ENCODE peak calls at places on chromosomes 13 and 19, in six cellular contexts. One of them, this sample, is unnamed.

GRCh38 chr13:45786293-45786920 is 65.1 kb downstream of the SIAH3 start:
- DNase-seq in naive thymus-derived CD4-positive, alpha-beta T cell: no peak
- DNase-seq in PC-3: no peak
- DNase-seq in mesendoderm: no peak
- DNase-seq in hepatocyte: no peak
- DNase-seq in esophagus squamous epithelium: no peak
- DNase-seq in this sample: no peak

GRCh38 chr19:2578391-2578826 is 102.5 kb downstream of the GADD45B start:
- DNase-seq in naive thymus-derived CD4-positive, alpha-beta T cell: no peak
- DNase-seq in PC-3: peak; percentile 52
- DNase-seq in mesendoderm: peak; percentile 81
- DNase-seq in hepatocyte: peak; percentile 52
- DNase-seq in esophagus squamous epithelium: no peak
- DNase-seq in this sample: peak; percentile 71

GRCh38 chr13:90618133-90618532 is 729.4 kb upstream of the MIR17HG start:
- DNase-seq in naive thymus-derived CD4-positive, alpha-beta T cell: no peak
- DNase-seq in PC-3: no peak
- DNase-seq in mesendoderm: peak; percentile 40
- DNase-seq in hepatocyte: no peak
- DNase-seq in esophagus squamous epithelium: no peak
- DNase-seq in this sample: no peak

GRCh38 chr19:2186071-2186846 is 22.5 kb downstream of the DOT1L start:
- DNase-seq in naive thymus-derived CD4-positive, alpha-beta T cell: no peak
- DNase-seq in PC-3: no peak
- DNase-seq in mesendoderm: peak; percentile 54
- DNase-seq in hepatocyte: peak; percentile 85
- DNase-seq in esophagus squamous epithelium: no peak
- DNase-seq in this sample: peak; percentile 94

GRCh38 chr19:7507884-7508283 is 8.0 kb upstream of the ZNF358 start:
- DNase-seq in naive thymus-derived CD4-positive, alpha-beta T cell: peak; percentile 31
- DNase-seq in PC-3: peak; percentile 97
- DNase-seq in mesendoderm: peak; percentile 85
- DNase-seq in hepatocyte: peak; percentile 80
- DNase-seq in esophagus squamous epithelium: no peak
- DNase-seq in this sample: peak; percentile 94

GRCh38 chr13:29402168-29402621 is 193.3 kb downstream of the SLC7A1 start:
- DNase-seq in naive thymus-derived CD4-positive, alpha-beta T cell: no peak
- DNase-seq in PC-3: peak; percentile 8
- DNase-seq in mesendoderm: no peak
- DNase-seq in hepatocyte: peak; percentile 65
- DNase-seq in esophagus squamous epithelium: no peak
- DNase-seq in this sample: no peak

GRCh38 chr13:98475521-98475920 is 101.4 kb downstream of the STK24 start:
- DNase-seq in naive thymus-derived CD4-positive, alpha-beta T cell: no peak
- DNase-seq in PC-3: no peak
- DNase-seq in mesendoderm: peak; percentile 82
- DNase-seq in hepatocyte: no peak
- DNase-seq in esophagus squamous epithelium: no peak
- DNase-seq in this sample: no peak

GRCh38 chr13:48123827-48124226 is 28.9 kb upstream of the MED4 start:
- DNase-seq in naive thymus-derived CD4-positive, alpha-beta T cell: no peak
- DNase-seq in PC-3: no peak
- DNase-seq in mesendoderm: no peak
- DNase-seq in hepatocyte: no peak
- DNase-seq in esophagus squamous epithelium: no peak
- DNase-seq in this sample: no peak

GRCh38 chr13:99766641-99767045 is 204.9 kb downstream of the ZIC5 start:
- DNase-seq in naive thymus-derived CD4-positive, alpha-beta T cell: no peak
- DNase-seq in PC-3: no peak
- DNase-seq in mesendoderm: peak; percentile 76
- DNase-seq in hepatocyte: no peak
- DNase-seq in esophagus squamous epithelium: no peak
- DNase-seq in this sample: no peak

GRCh38 chr13:91154954-91155353 is 192.5 kb upstream of the MIR17HG start:
- DNase-seq in naive thymus-derived CD4-positive, alpha-beta T cell: no peak
- DNase-seq in PC-3: no peak
- DNase-seq in mesendoderm: peak; percentile 50
- DNase-seq in hepatocyte: no peak
- DNase-seq in esophagus squamous epithelium: no peak
- DNase-seq in this sample: no peak

GRCh38 chr13:21638319-21639282 is 32.3 kb upstream of the FGF9 start:
- DNase-seq in naive thymus-derived CD4-positive, alpha-beta T cell: no peak
- DNase-seq in PC-3: peak; percentile 64
- DNase-seq in mesendoderm: peak; percentile 7
- DNase-seq in hepatocyte: peak; percentile 56
- DNase-seq in esophagus squamous epithelium: no peak
- DNase-seq in this sample: no peak

GRCh38 chr13:85031771-85032170 is 767.4 kb downstream of the SLITRK6 start:
- DNase-seq in naive thymus-derived CD4-positive, alpha-beta T cell: no peak
- DNase-seq in PC-3: no peak
- DNase-seq in mesendoderm: no peak
- DNase-seq in hepatocyte: no peak
- DNase-seq in esophagus squamous epithelium: no peak
- DNase-seq in this sample: no peak

GRCh38 chr19:14556662-14557188 is 15.1 kb downstream of the NDUFB7 start:
- DNase-seq in naive thymus-derived CD4-positive, alpha-beta T cell: peak; percentile 75
- DNase-seq in PC-3: peak; percentile 89
- DNase-seq in mesendoderm: peak; percentile 88
- DNase-seq in hepatocyte: peak; percentile 90
- DNase-seq in esophagus squamous epithelium: no peak
- DNase-seq in this sample: peak; percentile 93

GRCh38 chr13:21150013-21150412 is 26.3 kb downstream of the SKA3 start:
- DNase-seq in naive thymus-derived CD4-positive, alpha-beta T cell: no peak
- DNase-seq in PC-3: no peak
- DNase-seq in mesendoderm: no peak
- DNase-seq in hepatocyte: no peak
- DNase-seq in esophagus squamous epithelium: no peak
- DNase-seq in this sample: no peak

GRCh38 chr13:99390601-99391000 is 83.4 kb upstream of the GPR183 start:
- DNase-seq in naive thymus-derived CD4-positive, alpha-beta T cell: no peak
- DNase-seq in PC-3: no peak
- DNase-seq in mesendoderm: no peak
- DNase-seq in hepatocyte: no peak
- DNase-seq in esophagus squamous epithelium: no peak
- DNase-seq in this sample: no peak

GRCh38 chr13:30181856-30182651 is 125.3 kb downstream of the KATNAL1 start:
- DNase-seq in naive thymus-derived CD4-positive, alpha-beta T cell: no peak
- DNase-seq in PC-3: no peak
- DNase-seq in mesendoderm: peak; percentile 99
- DNase-seq in hepatocyte: no peak
- DNase-seq in esophagus squamous epithelium: no peak
- DNase-seq in this sample: no peak

GRCh38 chr19:30208661-30209060 is 163.5 kb upstream of the ZNF536 start:
- DNase-seq in naive thymus-derived CD4-positive, alpha-beta T cell: no peak
- DNase-seq in PC-3: no peak
- DNase-seq in mesendoderm: no peak
- DNase-seq in hepatocyte: no peak
- DNase-seq in esophagus squamous epithelium: no peak
- DNase-seq in this sample: no peak

GRCh38 chr13:109131698-109132257 is 502.4 kb downstream of the MYO16 start:
- DNase-seq in naive thymus-derived CD4-positive, alpha-beta T cell: no peak
- DNase-seq in PC-3: no peak
- DNase-seq in mesendoderm: peak; percentile 62
- DNase-seq in hepatocyte: peak; percentile 52
- DNase-seq in esophagus squamous epithelium: no peak
- DNase-seq in this sample: no peak

GRCh38 chr19:15702590-15702930 is 25.3 kb upstream of the OR10H2 start:
- DNase-seq in naive thymus-derived CD4-positive, alpha-beta T cell: no peak
- DNase-seq in PC-3: peak; percentile 42
- DNase-seq in mesendoderm: peak; percentile 11
- DNase-seq in hepatocyte: no peak
- DNase-seq in esophagus squamous epithelium: peak; percentile 38
- DNase-seq in this sample: peak; percentile 80

GRCh38 chr13:30998548-30999140 is 66.2 kb downstream of the TEX26 start:
- DNase-seq in naive thymus-derived CD4-positive, alpha-beta T cell: no peak
- DNase-seq in PC-3: no peak
- DNase-seq in mesendoderm: no peak
- DNase-seq in hepatocyte: peak; percentile 53
- DNase-seq in esophagus squamous epithelium: no peak
- DNase-seq in this sample: no peak

GRCh38 chr13:72727417-72728289 is at the start of the genes BORA and MZT1:
- DNase-seq in naive thymus-derived CD4-positive, alpha-beta T cell: peak; percentile 94
- DNase-seq in PC-3: peak; percentile 94
- DNase-seq in mesendoderm: peak; percentile 98
- DNase-seq in hepatocyte: peak; percentile 96
- DNase-seq in esophagus squamous epithelium: peak; percentile 85
- DNase-seq in this sample: peak; percentile 97

GRCh38 chr13:57270493-57270892 is 103.5 kb downstream of the PRR20E start:
- DNase-seq in naive thymus-derived CD4-positive, alpha-beta T cell: no peak
- DNase-seq in PC-3: no peak
- DNase-seq in mesendoderm: no peak
- DNase-seq in hepatocyte: no peak
- DNase-seq in esophagus squamous epithelium: no peak
- DNase-seq in this sample: no peak

GRCh38 chr13:100089633-100090032 is 740 bp downstream of the PCCA start:
- DNase-seq in naive thymus-derived CD4-positive, alpha-beta T cell: peak; percentile 21
- DNase-seq in PC-3: peak; percentile 38
- DNase-seq in mesendoderm: no peak
- DNase-seq in hepatocyte: no peak
- DNase-seq in esophagus squamous epithelium: no peak
- DNase-seq in this sample: no peak

GRCh38 chr13:44458313-44458975 is 84.8 kb downstream of the SERP2 start:
- DNase-seq in naive thymus-derived CD4-positive, alpha-beta T cell: no peak
- DNase-seq in PC-3: no peak
- DNase-seq in mesendoderm: no peak
- DNase-seq in hepatocyte: no peak
- DNase-seq in esophagus squamous epithelium: no peak
- DNase-seq in this sample: peak; percentile 70

GRCh38 chr19:34418300-34418699 is 9.9 kb upstream of the UBA2 start:
- DNase-seq in naive thymus-derived CD4-positive, alpha-beta T cell: no peak
- DNase-seq in PC-3: no peak
- DNase-seq in mesendoderm: no peak
- DNase-seq in hepatocyte: no peak
- DNase-seq in esophagus squamous epithelium: no peak
- DNase-seq in this sample: no peak
- H3K36me3 ChIP-seq in naive thymus-derived CD4-positive, alpha-beta T cell: no peaks in the 10 kb centered on the region
- H3K36me3 ChIP-seq in PC-3: peaks cover 4% of the 10 kb centered on the region
- H3K36me3 ChIP-seq in mesendoderm: peaks cover 3% of the 10 kb centered on the region
- H3K36me3 ChIP-seq in hepatocyte: no peaks in the 10 kb centered on the region
- H3K36me3 ChIP-seq in esophagus squamous epithelium: no peaks in the 10 kb centered on the region
- H3K36me3 ChIP-seq in this sample: no peaks in the 10 kb centered on the region

GRCh38 chr13:25170554-25171107 is 1.5 kb downstream of the AMER2 start:
- DNase-seq in naive thymus-derived CD4-positive, alpha-beta T cell: no peak
- DNase-seq in PC-3: no peak
- DNase-seq in mesendoderm: peak; percentile 46
- DNase-seq in hepatocyte: peak; percentile 27
- DNase-seq in esophagus squamous epithelium: no peak
- DNase-seq in this sample: no peak
- H3K4me3 ChIP-seq in naive thymus-derived CD4-positive, alpha-beta T cell: no peak overlapping the region
- H3K4me3 ChIP-seq in PC-3: no peak overlapping the region
- H3K4me3 ChIP-seq in mesendoderm: peak overlapping the region; percentile 27
- H3K4me3 ChIP-seq in hepatocyte: peak overlapping the region; percentile 14
- H3K4me3 ChIP-seq in esophagus squamous epithelium: peak overlapping the region; percentile 37
- H3K4me3 ChIP-seq in this sample: no peak overlapping the region

GRCh38 chr19:16853066-16853465 is 23.9 kb downstream of the SIN3B start:
- DNase-seq in naive thymus-derived CD4-positive, alpha-beta T cell: no peak
- DNase-seq in PC-3: no peak
- DNase-seq in mesendoderm: no peak
- DNase-seq in hepatocyte: no peak
- DNase-seq in esophagus squamous epithelium: no peak
- DNase-seq in this sample: no peak
- H3K27ac ChIP-seq in naive thymus-derived CD4-positive, alpha-beta T cell: no peak overlapping the region
- H3K27ac ChIP-seq in PC-3: no peak overlapping the region
- H3K27ac ChIP-seq in mesendoderm: no peak overlapping the region
- H3K27ac ChIP-seq in hepatocyte: no peak overlapping the region
- H3K27ac ChIP-seq in esophagus squamous epithelium: no peak overlapping the region
- H3K27ac ChIP-seq in this sample: no peak overlapping the region

GRCh38 chr13:41077475-41077874 is 16.2 kb downstream of the WBP4 start:
- DNase-seq in naive thymus-derived CD4-positive, alpha-beta T cell: no peak
- DNase-seq in PC-3: no peak
- DNase-seq in mesendoderm: no peak
- DNase-seq in hepatocyte: no peak
- DNase-seq in esophagus squamous epithelium: no peak
- DNase-seq in this sample: no peak

GRCh38 chr13:41074523-41074922 is 13.2 kb downstream of the WBP4 start:
- DNase-seq in naive thymus-derived CD4-positive, alpha-beta T cell: no peak
- DNase-seq in PC-3: no peak
- DNase-seq in mesendoderm: no peak
- DNase-seq in hepatocyte: no peak
- DNase-seq in esophagus squamous epithelium: no peak
- DNase-seq in this sample: no peak

GRCh38 chr13:41075485-41075884 is 14.2 kb downstream of the WBP4 start:
- DNase-seq in naive thymus-derived CD4-positive, alpha-beta T cell: no peak
- DNase-seq in PC-3: no peak
- DNase-seq in mesendoderm: no peak
- DNase-seq in hepatocyte: no peak
- DNase-seq in esophagus squamous epithelium: no peak
- DNase-seq in this sample: no peak

GRCh38 chr13:41071775-41072174 is 10.5 kb downstream of the WBP4 start:
- DNase-seq in naive thymus-derived CD4-positive, alpha-beta T cell: no peak
- DNase-seq in PC-3: no peak
- DNase-seq in mesendoderm: no peak
- DNase-seq in hepatocyte: no peak
- DNase-seq in esophagus squamous epithelium: no peak
- DNase-seq in this sample: no peak

GRCh38 chr13:41075034-41075433 is 13.7 kb downstream of the WBP4 start:
- DNase-seq in naive thymus-derived CD4-positive, alpha-beta T cell: no peak
- DNase-seq in PC-3: peak; percentile 46
- DNase-seq in mesendoderm: peak; percentile 22
- DNase-seq in hepatocyte: peak; percentile 67
- DNase-seq in esophagus squamous epithelium: no peak
- DNase-seq in this sample: no peak
- H3K36me3 ChIP-seq in naive thymus-derived CD4-positive, alpha-beta T cell: peaks cover 12% of the 10 kb centered on the region
- H3K36me3 ChIP-seq in PC-3: peaks cover 41% of the 10 kb centered on the region
- H3K36me3 ChIP-seq in mesendoderm: peaks cover 4% of the 10 kb centered on the region
- H3K36me3 ChIP-seq in hepatocyte: peaks cover 13% of the 10 kb centered on the region
- H3K36me3 ChIP-seq in esophagus squamous epithelium: peaks cover 13% of the 10 kb centered on the region
- H3K36me3 ChIP-seq in this sample: peaks cover 7% of the 10 kb centered on the region

DNA sequence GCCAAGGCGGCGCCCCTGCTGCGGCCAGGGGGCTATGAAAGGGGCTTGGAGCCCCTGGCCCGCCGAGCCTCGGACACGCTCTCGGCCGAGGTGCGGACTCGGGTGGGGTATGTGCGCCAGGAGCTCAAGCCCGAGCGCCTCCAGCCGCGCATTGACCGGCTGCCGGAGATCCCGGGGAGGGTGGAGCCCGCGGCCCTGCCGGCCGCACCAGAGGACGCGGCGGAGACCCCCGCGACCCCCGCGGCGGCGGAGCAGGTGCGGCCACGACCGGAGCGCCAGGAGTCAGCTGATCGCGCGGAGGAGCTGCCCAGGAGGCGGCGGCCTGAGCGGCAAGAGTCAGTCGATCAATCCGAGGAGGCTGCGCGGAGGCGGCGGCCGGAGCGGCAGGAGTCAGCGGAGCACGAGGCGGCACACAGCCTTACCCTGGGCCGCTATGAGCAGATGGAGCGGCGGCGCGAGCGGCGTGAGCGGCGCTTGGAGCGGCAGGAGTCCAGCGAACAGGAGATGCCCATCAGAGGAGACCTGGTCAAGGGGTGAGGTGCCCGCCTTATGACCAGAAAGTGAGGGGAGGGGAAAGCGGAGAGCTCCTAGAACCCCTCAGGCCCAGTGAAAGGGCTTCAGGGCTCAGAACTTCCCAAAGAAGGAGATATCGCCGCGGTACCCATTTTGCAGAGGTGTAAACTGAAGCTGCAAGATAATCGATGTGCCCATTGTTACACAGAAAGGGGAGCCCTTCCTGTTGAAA is 8.8 kb upstream of the SHKBP1 start:
- DNase-seq in naive thymus-derived CD4-positive, alpha-beta T cell: no peak
- DNase-seq in PC-3: no peak
- DNase-seq in mesendoderm: no peak
- DNase-seq in hepatocyte: no peak
- DNase-seq in esophagus squamous epithelium: no peak
- DNase-seq in this sample: no peak
- H3K4me3 ChIP-seq in naive thymus-derived CD4-positive, alpha-beta T cell: no peak overlapping the region
- H3K4me3 ChIP-seq in PC-3: no peak overlapping the region
- H3K4me3 ChIP-seq in mesendoderm: no peak overlapping the region
- H3K4me3 ChIP-seq in hepatocyte: no peak overlapping the region
- H3K4me3 ChIP-seq in esophagus squamous epithelium: peak overlapping the region; percentile 35
- H3K4me3 ChIP-seq in this sample: no peak overlapping the region

GRCh38 chr19:17328517-17329060 is 6.1 kb downstream of the ANO8 start:
- DNase-seq in naive thymus-derived CD4-positive, alpha-beta T cell: no peak
- DNase-seq in PC-3: no peak
- DNase-seq in mesendoderm: no peak
- DNase-seq in hepatocyte: peak; percentile 39
- DNase-seq in esophagus squamous epithelium: no peak
- DNase-seq in this sample: no peak
- H3K27ac ChIP-seq in naive thymus-derived CD4-positive, alpha-beta T cell: peak overlapping the region; percentile 84
- H3K27ac ChIP-seq in PC-3: no peak overlapping the region
- H3K27ac ChIP-seq in mesendoderm: peak overlapping the region; percentile 86
- H3K27ac ChIP-seq in hepatocyte: peak overlapping the region; percentile 85
- H3K27ac ChIP-seq in esophagus squamous epithelium: peak overlapping the region; percentile 72
- H3K27ac ChIP-seq in this sample: no peak overlapping the region